ENCODE peak calls at places on chromosome 16, in eight cellular contexts. O, H, N, I, S, U, W and A are unnamed samples.

GRCh38 chr16:2828521-2828840 is 1.6 kb upstream of the ZG16B start:
- DNase-seq in O (no peak), H (no peak), N (no peak), I (no peak), S (no peak), U (peak), W (no peak), A (no peak)

GRCh38 chr16:1488054-1488601 is 616 bp downstream of the PTX4 start:
- DNase-seq in O (no peak), H (no peak), N (no peak), I (no peak), S (no peak), U (no peak), W (no peak), A (no peak)

GRCh38 chr16:49556252-49557069 is 182.9 kb downstream of the C16orf78 start:
- DNase-seq in O (peak), H (no peak), N (peak), I (no peak), S (no peak), U (no peak), W (no peak), A (peak)

GRCh38 chr16:14003119-14003570 is 68.0 kb upstream of the MRTFB start:
- DNase-seq in O (no peak), H (no peak), N (peak), I (no peak), S (peak), U (peak), W (peak), A (peak)

GRCh38 chr16:68083861-68084503 is 1.2 kb upstream of the NFATC3 start:
- DNase-seq in O (no peak), H (no peak), N (no peak), I (peak), S (no peak), U (no peak), W (peak), A (no peak)

GRCh38 chr16:68367034-68367433 is 56.2 kb downstream of the PRMT7 start:
- DNase-seq in O (no peak), H (no peak), N (peak), I (no peak), S (no peak), U (no peak), W (peak), A (peak)

GRCh38 chr16:87487361-87487924 is 5.4 kb downstream of the ZCCHC14 start:
- DNase-seq in O (no peak), H (no peak), N (peak), I (no peak), S (no peak), U (peak), W (peak), A (no peak)

GRCh38 chr16:73996624-73997339 is 299.8 kb upstream of the PSMD7 start:
- DNase-seq in O (no peak), H (no peak), N (no peak), I (no peak), S (no peak), U (no peak), W (peak), A (no peak)

GRCh38 chr16:4945560-4946502 is 8.9 kb upstream of the PPL start:
- DNase-seq in O (no peak), H (no peak), N (no peak), I (no peak), S (no peak), U (peak), W (peak), A (no peak)

DNA sequence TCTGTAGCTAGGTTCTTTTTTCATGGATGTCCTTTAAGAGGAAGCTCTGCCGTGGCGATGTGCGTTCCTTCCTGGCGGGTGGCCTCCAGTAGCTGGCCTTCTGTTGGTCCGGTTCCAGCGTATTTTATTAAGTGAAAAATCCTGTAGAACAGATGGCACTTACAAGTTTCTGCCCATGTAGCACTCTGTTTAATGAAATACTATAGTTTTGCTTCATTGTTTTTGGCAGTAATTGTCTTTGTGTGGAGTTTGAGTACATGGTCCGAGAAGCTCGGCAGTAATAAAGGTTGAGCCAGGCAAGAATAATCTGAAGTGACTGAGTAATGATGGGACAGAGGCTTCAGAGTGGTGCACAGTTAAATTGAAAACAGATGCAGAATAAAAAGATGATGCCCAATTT is 20.4 kb downstream of the USP10 start:
- DNase-seq in O (no peak), H (no peak), N (no peak), I (no peak), S (no peak), U (no peak), W (no peak), A (peak)
- H3K27ac ChIP-seq in O (no peak), H (no peak), N (no peak), I (no peak), S (no peak), U (no peak), W (no peak), A (no peak)

DNA sequence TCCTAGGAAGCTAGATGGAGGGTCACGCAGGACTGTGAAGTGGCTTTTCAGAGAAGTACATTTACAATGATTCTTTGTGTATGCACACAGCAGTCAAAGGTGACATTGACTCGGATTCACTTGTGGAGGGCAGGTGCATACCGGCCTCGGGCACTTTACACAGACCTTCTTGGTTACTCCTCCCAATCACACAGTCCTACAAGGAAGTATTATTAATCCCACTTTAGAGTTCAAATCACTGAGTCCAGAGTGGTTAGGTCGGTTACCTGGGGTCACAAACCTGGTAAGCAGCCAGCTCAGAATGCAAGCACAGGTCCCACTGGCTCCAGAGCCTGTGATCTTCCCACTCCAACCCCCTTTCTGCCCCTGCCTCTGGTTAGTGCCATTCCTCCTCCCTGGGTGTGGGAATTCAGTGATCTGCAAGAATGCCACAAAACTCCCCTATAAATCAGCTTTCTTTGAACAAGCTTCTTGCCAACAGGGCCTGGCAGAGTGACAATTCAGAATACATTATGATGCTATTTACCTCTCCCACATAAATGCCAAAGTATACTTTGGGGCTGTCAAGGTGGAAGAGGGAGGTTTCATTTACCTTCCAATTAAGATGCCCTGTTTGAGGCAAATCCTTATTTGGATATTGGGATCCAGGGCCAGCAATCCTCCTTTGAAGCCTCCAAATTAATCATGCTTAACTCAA is 7.0 kb downstream of the CHD9NB start:
- DNase-seq in O (no peak), H (no peak), N (no peak), I (no peak), S (no peak), U (no peak), W (peak), A (no peak)
- H3K27ac ChIP-seq in O (no peak), H (no peak), N (no peak), I (no peak), S (no peak), U (no peak), W (peak), A (no peak)

DNA sequence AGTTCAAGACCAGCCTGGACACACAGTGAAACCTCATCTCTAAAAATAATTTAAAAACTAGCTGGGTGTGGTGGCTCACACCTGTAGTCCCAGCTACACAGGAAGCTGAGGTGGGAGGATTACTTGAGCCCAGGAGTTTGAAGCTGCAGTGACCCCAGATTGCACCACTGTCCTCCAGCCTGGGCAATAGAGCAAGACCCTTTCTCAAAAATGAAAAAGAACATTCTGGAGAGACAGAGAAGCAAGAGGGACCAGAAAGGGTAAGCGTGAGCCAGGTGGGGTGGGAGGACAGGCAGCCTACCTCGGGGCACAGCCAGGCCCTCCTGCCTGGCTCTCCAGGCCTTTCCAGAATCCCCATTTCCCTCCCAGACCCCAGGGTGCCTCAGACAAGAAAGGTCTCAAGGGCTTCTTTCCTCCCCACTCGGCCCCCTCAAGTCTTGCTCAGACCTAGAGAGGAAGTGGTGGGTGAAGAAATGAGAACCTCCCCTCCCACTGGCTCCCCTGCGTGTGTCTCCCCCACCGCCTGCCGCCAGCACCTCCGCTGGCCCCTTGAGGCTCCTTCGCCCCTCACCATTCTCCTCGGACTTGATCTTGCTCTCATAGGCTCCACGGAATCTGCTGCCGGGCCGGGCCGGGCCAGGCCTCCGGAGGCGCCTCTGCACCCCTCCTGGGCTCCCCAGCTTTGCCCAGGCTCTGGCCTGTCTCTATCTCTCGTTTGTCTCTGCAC is 501 bp downstream of the C16orf54 start:
- DNase-seq in O (peak), H (no peak), N (no peak), I (no peak), S (no peak), U (peak), W (peak), A (no peak)
- H3K27ac ChIP-seq in O (peak), H (peak), N (no peak), I (no peak), S (peak), U (no peak), W (peak), A (no peak)

DNA sequence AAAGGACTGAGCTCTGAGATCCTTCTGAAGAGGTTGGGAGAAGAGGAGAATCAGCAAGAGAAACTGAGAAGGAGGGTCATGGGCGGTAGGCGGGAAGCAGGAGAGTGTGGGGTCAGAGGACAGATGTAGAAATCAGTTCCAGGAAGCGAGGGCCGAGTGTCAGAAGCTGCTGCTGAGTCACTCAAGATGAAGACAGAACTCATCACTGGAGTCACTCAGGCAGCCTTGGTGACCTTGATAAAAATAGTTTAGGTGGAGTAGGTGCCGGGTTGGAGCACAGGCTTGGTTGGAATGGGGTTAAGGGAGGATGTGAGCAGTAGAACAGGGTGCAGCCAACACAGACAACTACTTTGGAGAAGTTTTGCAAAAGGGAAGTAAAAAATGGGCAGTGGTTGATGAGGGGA is 6.1 kb upstream of the ITGAM start:
- DNase-seq in O (no peak), H (peak), N (no peak), I (no peak), S (no peak), U (peak), W (no peak), A (no peak)
- H3K27ac ChIP-seq in O (no peak), H (no peak), N (no peak), I (no peak), S (peak), U (no peak), W (no peak), A (no peak)